ENCODE peak calls at places on chromosomes 11 and 22, in six cellular contexts. T is activated CD4-positive, alpha-beta T cell treated with anti-CD3 and anti-CD28 coated beads, Interleukin-2, amount 50 U/mL, for 4 hours; Q is iris pigment epithelial cell; S is substantia nigra; K is RKO; I is stimulated activated CD4-positive, alpha-beta T cell treated with anti-CD3 and anti-CD28 coated beads, Interleukin-12 subunit alpha, Interleukin-12 subunit beta, amount 100 ng/mL, for 4 hours. U is an unnamed sample.
A peak's percentile ranks its signal among the peaks of the same experiment; 100 is the strongest.

GRCh38 chr11:8709002-8709672 is 26.5 kb downstream of the RPL27A start:
- DNase-seq in K (no peak), T (no peak), Q (no peak), S (no peak), I (no peak), U (no peak)

GRCh38 chr11:22466809-22467208 is 128.6 kb downstream of the SLC17A6 start:
- DNase-seq in T (no peak), K (peak; percentile 35), S (no peak), Q (peak; percentile 98), I (no peak), U (peak; percentile 54)

GRCh38 chr11:91926967-91927366 is 297.7 kb upstream of the FAT3 start:
- DNase-seq in T (no peak), I (no peak), K (no peak), S (no peak), Q (no peak), U (no peak)

GRCh38 chr11:121661796-121662508 is 209.2 kb upstream of the SORL1-AS1 start:
- DNase-seq in I (no peak), S (no peak), Q (peak; percentile 81), K (no peak), T (no peak), U (peak; percentile 82)

GRCh38 chr22:42316988-42317387 is 46.5 kb upstream of the TCF20 start:
- DNase-seq in I (peak; percentile 31), Q (no peak), K (no peak), S (no peak), T (peak; percentile 33), U (no peak)

GRCh38 chr11:119318240-119319135 is 1.6 kb upstream of the MCAM start:
- DNase-seq in Q (peak; percentile 89), K (no peak), I (no peak), S (no peak), T (no peak), U (peak; percentile 91)

GRCh38 chr11:119501777-119502405 is 78.9 kb upstream of the THY1 start:
- DNase-seq in T (no peak), I (no peak), K (no peak), Q (no peak), S (no peak), U (no peak)

GRCh38 chr11:17443926-17444690 is 32.5 kb downstream of the ABCC8 start:
- DNase-seq in Q (no peak), K (no peak), T (no peak), I (no peak), S (no peak), U (no peak)

GRCh38 chr11:36564376-36565032 is 3.3 kb upstream of the RAG1 start:
- DNase-seq in Q (peak; percentile 65), S (no peak), K (peak; percentile 66), I (peak; percentile 12), T (peak; percentile 15), U (peak; percentile 61)

GRCh38 chr22:39317756-39318506 is 1.5 kb downstream of the RPL3 start:
- DNase-seq in K (peak; percentile 71), S (no peak), Q (peak; percentile 27), I (no peak), T (no peak), U (peak; percentile 68)

GRCh38 chr11:57474017-57474750 is 13.9 kb downstream of the RTN4RL2 start:
- DNase-seq in S (no peak), I (peak; percentile 14), T (no peak), K (peak; percentile 35), Q (no peak), U (no peak)

GRCh38 chr11:9180784-9181183 is 84.4 kb downstream of the DENND5A start:
- DNase-seq in T (no peak), I (no peak), S (no peak), K (no peak), Q (peak; percentile 47), U (peak; percentile 34)